ENCODE peak calls at places on chromosomes 3 and 15, in seven cellular contexts. L is A549, V is heart right ventricle, E is heart left ventricle, J is dorsolateral prefrontal cortex, A is kidney, T is ovary. Y is an unnamed sample.

GRCh38 chr3:124810970-124811369 is 76.2 kb downstream of the ITGB5 start:
- DNase-seq in A (no peak), T (no peak), L (no peak), J (no peak), E (no peak), V (no peak), Y (no peak)

GRCh38 chr3:143727391-143727790 is 120.9 kb downstream of the SLC9A9 start:
- DNase-seq in V (no peak), E (no peak), J (no peak), L (no peak), A (no peak), T (no peak), Y (no peak)

GRCh38 chr3:193490989-193491388 is 63.7 kb downstream of the ATP13A4 start:
- DNase-seq in L (no peak), A (no peak), J (no peak), V (no peak), T (no peak), E (no peak), Y (no peak)

GRCh38 chr15:58258501-58259274 is 120.5 kb downstream of the AQP9 start:
- DNase-seq in V (no peak), L (no peak), A (no peak), T (no peak), J (no peak), E (no peak), Y (peak)

GRCh38 chr15:59879506-59879905 is 124.6 kb upstream of the FOXB1 start:
- DNase-seq in A (no peak), L (no peak), T (no peak), V (no peak), J (no peak), E (no peak), Y (peak)

GRCh38 chr3:98775459-98775858 is 12.3 kb downstream of the ST3GAL6 start:
- DNase-seq in V (no peak), E (no peak), A (no peak), L (no peak), T (no peak), J (no peak), Y (no peak)

GRCh38 chr3:94626599-94626998 is 563.7 kb downstream of the NSUN3 start:
- DNase-seq in E (no peak), V (no peak), A (no peak), J (no peak), L (no peak), T (no peak), Y (no peak)

GRCh38 chr15:56383011-56383410 is 17.8 kb downstream of the TEX9 start:
- DNase-seq in A (no peak), T (no peak), L (no peak), E (no peak), V (no peak), J (no peak), Y (peak)

GRCh38 chr3:121916189-121916588 is 22.0 kb downstream of the SLC15A2 start:
- DNase-seq in L (no peak), J (no peak), T (no peak), E (no peak), A (no peak), V (no peak), Y (no peak)

GRCh38 chr15:60054472-60054871 is 50.4 kb downstream of the FOXB1 start:
- DNase-seq in V (no peak), E (no peak), L (no peak), A (no peak), T (no peak), J (no peak), Y (no peak)

GRCh38 chr15:73341886-73342600 is 26.7 kb downstream of the HCN4 start:
- DNase-seq in A (no peak), V (peak), L (no peak), T (no peak), J (no peak), E (peak), Y (no peak)

GRCh38 chr3:154684021-154684420 is 254.0 kb upstream of the GPR149 start:
- DNase-seq in V (no peak), L (no peak), J (no peak), T (no peak), E (no peak), A (no peak), Y (no peak)

GRCh38 chr3:136783708-136784191 is 31.6 kb upstream of the STAG1 start:
- DNase-seq in V (no peak), L (no peak), A (no peak), J (no peak), T (no peak), E (no peak), Y (no peak)

GRCh38 chr3:127785711-127786265 is 36.5 kb downstream of the MGLL start:
- DNase-seq in J (no peak), V (no peak), T (no peak), A (peak), E (no peak), L (no peak), Y (no peak)

GRCh38 chr3:156511987-156512677 is 42.8 kb downstream of the SSR3 start:
- DNase-seq in T (no peak), J (no peak), A (no peak), V (no peak), E (no peak), L (no peak), Y (no peak)

GRCh38 chr3:10548997-10549396 is 43.6 kb upstream of the ATP2B2 start:
- DNase-seq in A (no peak), L (no peak), J (no peak), E (no peak), T (no peak), V (no peak), Y (no peak)

GRCh38 chr15:70291696-70292510 is 194.2 kb upstream of the TLE3 start:
- DNase-seq in L (no peak), V (no peak), J (no peak), T (no peak), E (no peak), A (no peak), Y (no peak)

GRCh38 chr3:123745184-123745855 is 138.8 kb downstream of the MYLK start:
- DNase-seq in E (no peak), J (no peak), T (no peak), A (no peak), V (no peak), L (no peak), Y (no peak)

GRCh38 chr3:28907616-28908015 is 373.3 kb upstream of the RBMS3 start:
- DNase-seq in A (no peak), J (no peak), L (no peak), T (no peak), E (no peak), V (no peak), Y (no peak)

GRCh38 chr15:66682865-66683264 is 19.2 kb upstream of the SMAD6 start:
- DNase-seq in T (no peak), A (no peak), E (no peak), V (no peak), L (no peak), J (no peak), Y (no peak)

GRCh38 chr15:62888628-62889027 is 153.9 kb upstream of the TPM1 start:
- DNase-seq in A (no peak), L (no peak), T (no peak), J (no peak), V (no peak), E (no peak), Y (no peak)

GRCh38 chr15:26516102-26516980 is 256.5 kb downstream of the GABRB3 start:
- DNase-seq in J (no peak), T (no peak), A (no peak), E (no peak), V (no peak), L (no peak), Y (no peak)

DNA sequence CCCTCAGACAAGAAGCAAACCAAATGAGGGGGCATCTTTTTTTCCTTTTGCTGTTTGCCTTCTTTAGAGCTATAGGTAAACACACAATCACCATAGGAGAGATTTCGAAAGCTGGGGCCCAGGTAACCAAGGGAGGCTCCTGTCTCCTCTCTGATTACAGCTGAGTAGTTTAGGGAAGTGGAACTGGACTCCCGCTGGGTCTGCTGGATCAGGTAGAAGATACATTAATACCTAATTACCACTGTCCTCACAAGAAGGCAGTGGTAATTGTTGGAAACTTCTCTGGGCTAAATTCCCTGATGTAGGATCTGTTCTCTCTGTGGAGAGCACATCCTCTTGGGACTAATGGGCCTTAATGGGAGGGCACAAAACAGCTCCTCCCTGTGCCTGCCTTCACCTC is 32.7 kb downstream of the HDC start:
- DNase-seq in T (no peak), E (no peak), A (no peak), L (no peak), J (no peak), V (no peak), Y (no peak)
- H3K27ac ChIP-seq in T (no peak), E (no peak), A (no peak), L (no peak), J (no peak), V (no peak), Y (no peak)

GRCh38 chr3:85652322-85652721 is 693.5 kb downstream of the CADM2 start:
- DNase-seq in E (no peak), J (no peak), T (no peak), A (no peak), V (no peak), L (no peak), Y (no peak)
- H3K27ac ChIP-seq in E (no peak), J (no peak), T (no peak), A (no peak), V (no peak), L (no peak), Y (no peak)

GRCh38 chr3:152243301-152243711 is 25.4 kb upstream of the MBNL1 start:
- DNase-seq in A (no peak), V (no peak), E (no peak), J (no peak), T (no peak), L (no peak), Y (no peak)
- H3K27ac ChIP-seq in A (no peak), V (no peak), E (no peak), J (no peak), T (no peak), L (peak), Y (no peak)

DNA sequence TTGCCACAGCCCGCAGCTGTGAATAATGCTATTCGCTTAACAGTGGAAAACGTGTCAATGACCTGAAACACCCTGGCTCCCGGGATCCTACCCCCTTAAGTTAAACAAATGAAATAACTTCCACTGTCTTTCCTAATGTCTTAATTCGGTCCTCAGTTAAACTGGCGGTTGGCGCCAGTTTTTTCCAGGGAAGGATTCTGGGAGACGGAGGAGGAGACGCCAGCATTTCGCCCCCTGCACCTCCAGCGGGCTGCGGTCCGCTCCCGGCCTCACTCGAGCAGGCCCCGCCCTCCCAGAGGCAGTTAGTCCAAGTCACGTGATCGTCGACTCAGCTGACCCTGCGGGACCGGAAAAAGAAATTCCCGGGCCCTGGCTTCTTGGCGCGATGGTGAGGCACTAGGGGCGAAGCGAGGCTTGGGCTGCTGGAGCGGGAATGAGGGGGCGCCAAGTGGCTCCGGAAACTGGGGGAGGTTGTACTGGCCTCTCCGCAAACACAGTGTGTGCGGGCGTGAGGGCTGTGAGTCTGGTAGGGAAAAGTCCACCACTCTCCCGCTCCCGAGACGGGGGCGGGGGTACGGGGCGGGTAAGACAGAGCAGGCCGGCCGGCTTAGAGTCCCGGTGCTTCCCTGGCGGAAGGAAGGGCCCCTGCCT is at the start of gene COMMD4:
- DNase-seq in L (peak), J (peak), V (peak), E (peak), A (peak), T (peak), Y (peak)
- H3K27ac ChIP-seq in L (peak), J (peak), V (peak), E (peak), A (no peak), T (peak), Y (peak)

DNA sequence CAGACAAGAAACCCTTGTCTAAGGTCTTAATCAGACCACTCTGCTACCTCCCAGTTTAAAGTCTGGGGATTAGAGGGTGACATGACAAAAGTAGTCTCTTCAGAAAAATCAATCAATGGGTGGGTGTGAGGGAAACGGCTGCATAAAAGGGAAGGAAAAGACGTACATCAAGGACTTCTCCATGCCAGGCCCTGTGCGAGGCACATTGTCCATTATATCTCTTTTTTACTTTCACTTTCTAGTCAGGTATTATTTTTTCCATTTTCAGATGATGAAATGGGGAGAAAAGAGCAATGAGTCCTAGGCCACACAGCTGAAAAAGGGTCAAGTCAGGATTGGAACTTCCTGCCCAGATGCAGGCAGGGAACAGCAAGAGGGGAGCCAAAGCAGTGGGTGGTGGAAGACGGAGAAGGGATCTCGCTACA is 4.6 kb upstream of the CX3CR1 start:
- DNase-seq in T (no peak), V (no peak), J (no peak), L (no peak), A (no peak), E (no peak), Y (no peak)
- H3K27ac ChIP-seq in T (no peak), V (peak), J (no peak), L (no peak), A (no peak), E (no peak), Y (no peak)

GRCh38 chr15:90167121-90167520 is 34.0 kb upstream of the SEMA4B start:
- DNase-seq in J (no peak), V (no peak), A (no peak), E (no peak), T (no peak), L (no peak), Y (no peak)
- H3K27ac ChIP-seq in J (no peak), V (no peak), A (no peak), E (no peak), T (no peak), L (peak), Y (peak)

DNA sequence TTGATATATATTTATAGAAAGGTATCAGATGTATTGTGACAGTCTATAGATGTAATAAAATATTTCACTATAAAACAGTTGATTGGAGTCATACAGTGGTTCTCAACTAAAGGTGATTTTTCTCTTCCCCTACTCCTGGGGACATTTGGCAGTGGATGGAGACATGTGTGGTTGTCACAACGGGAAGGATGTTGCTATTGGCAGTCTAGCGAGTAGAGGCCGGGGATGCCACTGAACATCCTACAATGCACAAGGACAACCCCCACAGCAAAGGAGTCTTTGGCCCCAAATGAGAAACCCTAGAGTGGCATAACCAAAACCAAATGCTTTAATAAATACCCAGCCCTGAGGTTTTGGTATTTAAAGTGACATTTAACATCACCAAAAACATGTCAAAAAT is 367.4 kb downstream of the PTPRG start:
- DNase-seq in J (no peak), T (no peak), A (no peak), E (no peak), V (no peak), L (no peak), Y (no peak)
- H3K27ac ChIP-seq in J (no peak), T (no peak), A (no peak), E (peak), V (peak), L (no peak), Y (no peak)